ENCODE peak calls at places on chromosomes 5 and 9, in ten cellular contexts. V is GM23338, N is HCT116, R is PC-9, I is MM.1S, U is hepatocyte, H is PC-3, B is GM23248, J is OCI-LY7, M is Karpas-422. F is an unnamed sample. For H3K9me2, the result is how much of the 10 kb centered on the place peaks cover.

GRCh38 chr5:95005811-95006210 is 279.1 kb downstream of the MCTP1 start:
- DNase-seq in V (no peak), N (no peak), R (no peak), I (no peak), U (no peak), H (no peak), B (no peak), J (no peak), M (no peak), F (no peak)

GRCh38 chr5:135578685-135579341 is at the start of gene CXCL14:
- DNase-seq in V (peak), N (no peak), R (no peak), I (no peak), U (peak), H (no peak), B (peak), J (no peak), M (no peak), F (no peak)

GRCh38 chr9:130890124-130890523 is 6.5 kb downstream of the QRFP start:
- DNase-seq in V (no peak), N (no peak), R (no peak), I (no peak), U (no peak), H (no peak), B (no peak), J (no peak), M (no peak), F (peak)

GRCh38 chr9:33257276-33257675 is 7.2 kb downstream of the BAG1 start:
- DNase-seq in V (no peak), N (no peak), R (no peak), I (no peak), U (no peak), H (no peak), B (no peak), J (no peak), M (no peak), F (no peak)

GRCh38 chr9:107691649-107692048 is 202.1 kb upstream of the KLF4 start:
- DNase-seq in V (no peak), N (no peak), R (no peak), I (no peak), U (no peak), H (no peak), B (no peak), J (no peak), M (no peak), F (no peak)

GRCh38 chr9:86667307-86667706 is 280.0 kb downstream of the GAS1 start:
- DNase-seq in V (no peak), N (no peak), R (no peak), I (no peak), U (no peak), H (no peak), B (peak), J (no peak), M (no peak), F (no peak)

GRCh38 chr9:128969491-128969890 is 22.0 kb downstream of the NUP188 start:
- DNase-seq in V (no peak), N (no peak), R (no peak), I (no peak), U (no peak), H (no peak), B (peak), J (no peak), M (no peak), F (no peak)

GRCh38 chr5:39175273-39175955 is 43.9 kb downstream of the FYB1 start:
- DNase-seq in V (peak), N (no peak), R (no peak), I (no peak), U (no peak), H (no peak), B (no peak), J (no peak), M (no peak), F (no peak)

GRCh38 chr5:180018661-180019060 is 52.9 kb downstream of the RNF130 start:
- DNase-seq in V (no peak), N (no peak), R (no peak), I (no peak), U (no peak), H (no peak), B (peak), J (no peak), M (no peak), F (no peak)

GRCh38 chr5:90861843-90862586 is 303.4 kb downstream of the ADGRV1 start:
- DNase-seq in V (no peak), N (no peak), R (no peak), I (no peak), U (no peak), H (no peak), B (no peak), J (no peak), M (no peak), F (no peak)

GRCh38 chr5:40904205-40904993 is 4.9 kb upstream of the C7 start:
- DNase-seq in V (peak), N (peak), R (peak), I (peak), U (peak), H (peak), B (peak), J (peak), M (peak), F (peak)

GRCh38 chr5:23208959-23209431 is 298.4 kb upstream of the PRDM9 start:
- DNase-seq in V (peak), N (no peak), R (peak), I (peak), U (peak), H (peak), B (peak), J (peak), M (peak), F (peak)

GRCh38 chr5:138520971-138521370 is 22.1 kb downstream of the ETF1 start:
- DNase-seq in V (no peak), N (no peak), R (no peak), I (no peak), U (no peak), H (no peak), B (no peak), J (no peak), M (no peak), F (no peak)

GRCh38 chr5:173315495-173316352 is 12.5 kb downstream of the STC2 start:
- DNase-seq in V (peak), N (no peak), R (peak), I (peak), U (peak), H (peak), B (peak), J (no peak), M (no peak), F (peak)

GRCh38 chr5:28310696-28311095 is 1272.3 kb upstream of the CDH9 start:
- DNase-seq in V (no peak), N (no peak), R (no peak), I (no peak), U (no peak), H (no peak), B (no peak), J (no peak), M (no peak), F (no peak)

GRCh38 chr5:55413644-55414043 is 105.9 kb downstream of the MTREX start:
- DNase-seq in V (no peak), N (no peak), R (no peak), I (peak), U (no peak), H (no peak), B (no peak), J (no peak), M (no peak), F (no peak)

GRCh38 chr9:97794666-97795065 is 58.4 kb upstream of the FOXE1 start:
- DNase-seq in V (no peak), N (no peak), R (peak), I (no peak), U (no peak), H (no peak), B (no peak), J (no peak), M (no peak), F (no peak)
- H3K9me2 ChIP-seq in V (under half), N (under half), R (under half), I (under half), U (under half), H (under half), B (under half), J (under half), M (under half), F (under half)

DNA sequence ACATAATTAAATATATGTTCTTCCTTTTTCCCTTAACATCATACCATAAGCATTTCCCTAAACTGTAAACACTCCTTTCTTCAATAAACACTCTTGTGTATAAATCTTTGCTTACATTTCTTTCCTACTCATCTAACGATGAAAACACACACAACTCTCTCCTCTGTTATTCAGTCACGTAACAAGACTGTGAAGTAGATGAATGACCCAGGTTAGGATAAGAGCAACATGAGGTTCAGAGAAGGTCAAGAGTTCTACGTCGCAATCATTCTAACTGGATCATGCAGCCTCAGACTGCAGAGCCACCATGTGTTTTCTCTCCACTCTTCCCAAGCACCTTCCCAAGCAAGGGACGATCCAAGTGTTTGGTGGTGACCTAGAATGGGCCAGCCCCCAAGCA is 70.5 kb upstream of the SPTLC1 start:
- DNase-seq in V (no peak), N (no peak), R (no peak), I (no peak), U (no peak), H (no peak), B (no peak), J (no peak), M (no peak), F (no peak)
- H3K9me2 ChIP-seq in V (under half), N (under half), R (under half), I (under half), U (under half), H (under half), B (under half), J (under half), M (under half), F (under half)

DNA sequence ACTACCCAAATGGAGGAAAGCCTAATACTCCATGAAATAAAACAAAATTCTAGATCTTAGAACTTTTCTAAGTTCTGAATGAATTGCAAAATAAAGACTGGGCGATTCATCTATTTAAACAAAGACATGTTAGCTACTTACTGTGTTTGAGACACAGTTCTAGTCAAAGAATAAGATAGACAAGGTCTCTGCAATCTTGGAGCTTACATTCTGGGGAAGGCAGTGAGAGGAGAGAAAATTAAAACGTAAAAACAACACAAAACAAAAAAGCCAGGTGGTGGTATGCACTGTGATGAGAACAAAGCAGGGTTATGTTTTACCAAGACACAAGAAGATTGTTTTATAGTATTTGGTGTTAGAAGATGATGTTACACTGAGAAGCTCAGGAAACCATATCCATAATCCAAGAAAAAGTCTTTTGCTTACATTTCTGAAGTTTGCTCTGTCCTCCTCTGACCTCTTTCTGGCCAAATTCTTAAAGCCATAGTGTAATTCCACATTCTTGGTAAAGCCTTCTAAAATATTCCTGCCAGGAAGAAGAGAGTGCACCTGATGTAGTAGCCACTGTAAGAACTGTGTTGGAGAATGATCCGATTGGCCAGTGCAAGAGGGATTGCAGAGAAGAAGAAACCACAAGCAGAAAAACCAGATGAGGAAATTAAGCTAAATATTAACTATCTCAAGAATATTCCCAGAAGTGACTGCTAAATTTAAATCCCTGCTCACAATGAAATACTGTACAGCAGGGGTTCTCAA is 218.4 kb downstream of the PCSK1 start:
- DNase-seq in V (no peak), N (no peak), R (no peak), I (no peak), U (no peak), H (no peak), B (no peak), J (no peak), M (no peak), F (no peak)
- H3K9me2 ChIP-seq in V (under half), N (under half), R (under half), I (under half), U (under half), H (under half), B (under half), J (under half), M (under half), F (under half)

DNA sequence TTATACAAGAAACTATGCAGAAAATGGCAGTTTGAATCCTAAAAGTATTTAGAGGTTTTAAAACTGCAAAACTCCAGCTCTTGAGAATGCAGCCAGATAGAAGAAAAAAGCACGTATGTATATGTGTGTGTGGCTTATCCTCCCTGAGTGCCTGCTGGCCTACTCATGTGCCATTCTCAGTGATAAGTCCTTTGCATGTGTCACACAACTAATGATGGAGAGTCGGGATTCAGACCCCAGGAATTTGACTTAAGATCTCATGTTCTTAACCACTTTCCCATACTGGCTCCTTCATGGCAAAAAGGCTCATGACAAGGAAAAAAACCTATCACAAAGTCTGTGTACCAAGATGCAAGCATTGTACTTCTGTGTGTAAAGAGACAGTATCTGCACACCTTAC is 26.6 kb downstream of the SMARCA2 start:
- DNase-seq in V (no peak), N (no peak), R (no peak), I (no peak), U (no peak), H (no peak), B (no peak), J (no peak), M (no peak), F (no peak)
- H3K9me2 ChIP-seq in V (under half), N (under half), R (under half), I (under half), U (under half), H (under half), B (under half), J (under half), M (under half), F (under half)

GRCh38 chr9:14283276-14283675 is 30.7 kb downstream of the NFIB start:
- DNase-seq in V (no peak), N (no peak), R (no peak), I (no peak), U (no peak), H (no peak), B (no peak), J (no peak), M (no peak), F (no peak)
- H3K9me2 ChIP-seq in V (under half), N (under half), R (under half), I (under half), U (under half), H (under half), B (under half), J (under half), M (under half), F (under half)

DNA sequence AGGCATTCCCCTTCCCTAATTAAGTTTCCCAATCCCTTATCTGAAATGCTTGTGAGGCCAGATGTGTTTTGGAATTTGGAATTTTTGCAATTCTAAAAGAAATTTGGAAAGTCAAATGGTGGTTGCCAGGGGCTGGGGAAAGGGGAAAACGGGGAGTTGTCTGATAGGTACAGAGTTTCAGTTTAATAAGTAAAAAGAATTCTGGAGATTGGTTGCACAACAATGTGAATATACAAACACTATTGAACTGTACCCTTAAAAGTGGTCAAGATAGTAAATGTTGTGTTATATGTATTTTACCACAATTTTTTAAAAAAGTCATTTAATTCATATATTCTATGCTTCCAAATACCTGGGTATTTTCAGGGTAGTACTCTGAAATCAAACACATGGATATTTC is 154.5 kb downstream of the ADAMTS12 start:
- DNase-seq in V (no peak), N (no peak), R (no peak), I (no peak), U (no peak), H (no peak), B (no peak), J (no peak), M (no peak), F (no peak)
- H3K9me2 ChIP-seq in V (under half), N (under half), R (under half), I (under half), U (under half), H (under half), B (under half), J (under half), M (under half), F (under half)

GRCh38 chr5:157132302-157132612 is 10.4 kb downstream of the MED7 start:
- DNase-seq in V (no peak), N (no peak), R (no peak), I (no peak), U (no peak), H (no peak), B (no peak), J (no peak), M (no peak), F (no peak)
- H3K9me2 ChIP-seq in V (under half), N (under half), R (under half), I (under half), U (under half), H (under half), B (under half), J (under half), M (under half), F (under half)

DNA sequence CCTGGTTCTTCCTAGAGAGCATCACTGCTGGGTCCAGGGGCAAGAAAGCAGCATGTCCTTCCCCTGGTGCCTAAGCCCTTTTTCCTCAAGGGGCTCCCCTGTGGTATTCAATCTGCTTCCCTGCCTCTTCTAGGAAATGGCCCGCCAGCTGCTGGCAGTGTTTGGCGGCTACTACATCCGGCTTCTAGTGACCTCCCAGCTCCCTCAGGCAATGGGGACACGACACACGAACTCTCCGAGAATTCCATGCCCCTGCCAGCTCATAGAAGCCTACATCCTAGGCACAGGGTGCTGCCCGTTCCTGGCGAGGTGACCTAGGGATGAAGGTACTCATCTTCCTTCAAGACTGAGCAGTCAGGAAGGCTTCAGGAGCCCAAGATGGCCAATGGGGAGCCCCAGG is 14.6 kb downstream of the TEX53 start:
- DNase-seq in V (no peak), N (no peak), R (no peak), I (no peak), U (no peak), H (no peak), B (no peak), J (no peak), M (peak), F (no peak)
- H3K9me2 ChIP-seq in V (under half), N (under half), R (under half), I (under half), U (under half), H (under half), B (under half), J (under half), M (under half), F (under half)

F was measured in SK-N-SH.